ENCODE peak calls at places on chromosome 19, in seven cellular contexts. T, X, M, A, C, E and G are unnamed samples.

GRCh38 chr19:35908977-35909683 is 1.0 kb upstream of the TYROBP start:
- DNase-seq in X (no peak), E (peak), C (peak), T (no peak), M (no peak), A (no peak), G (no peak)

GRCh38 chr19:12939292-12939606 is 840 bp downstream of the CALR start:
- DNase-seq in X (no peak), T (no peak), A (no peak), E (no peak), C (no peak), M (no peak), G (peak)

GRCh38 chr19:39765091-39766076 is 13.3 kb upstream of the LEUTX start:
- DNase-seq in E (peak), M (peak), C (no peak), A (no peak), X (no peak), T (peak), G (no peak)

GRCh38 chr19:48900477-48901452 is 653 bp downstream of the NUCB1 start:
- DNase-seq in M (no peak), E (no peak), C (no peak), A (no peak), X (no peak), T (no peak), G (no peak)

GRCh38 chr19:33519416-33519815 is 2.2 kb downstream of the PEPD start:
- DNase-seq in C (no peak), A (no peak), T (no peak), X (no peak), M (no peak), E (no peak), G (no peak)

GRCh38 chr19:12922959-12923358 is 3.9 kb upstream of the SYCE2 start:
- DNase-seq in T (no peak), C (no peak), X (no peak), E (no peak), M (no peak), A (no peak), G (no peak)

GRCh38 chr19:43450545-43450997 is 14.8 kb downstream of the LYPD3 start:
- DNase-seq in C (no peak), E (no peak), A (no peak), T (no peak), M (no peak), X (no peak), G (no peak)

GRCh38 chr19:39828015-39828633 is 5.8 kb downstream of the DYRK1B start:
- DNase-seq in E (no peak), X (no peak), T (no peak), M (no peak), A (no peak), C (no peak), G (no peak)

GRCh38 chr19:35724560-35724959 is 6.8 kb downstream of the KMT2B start:
- DNase-seq in X (no peak), T (no peak), C (no peak), A (no peak), E (no peak), M (no peak), G (no peak)

GRCh38 chr19:55504981-55505380 is 16.7 kb downstream of the SSC5D start:
- DNase-seq in C (no peak), T (no peak), A (no peak), X (no peak), M (no peak), E (no peak), G (no peak)

GRCh38 chr19:9869008-9869617 is 34.0 kb downstream of the PIN1 start:
- DNase-seq in E (no peak), M (no peak), X (no peak), A (no peak), T (no peak), C (no peak), G (no peak)

GRCh38 chr19:6238643-6239281 is 41.0 kb downstream of the MLLT1 start:
- DNase-seq in C (peak), A (peak), E (peak), M (no peak), X (no peak), T (no peak), G (no peak)

GRCh38 chr19:53849237-53849676 is 18.4 kb upstream of the MYADM start:
- DNase-seq in E (peak), M (no peak), A (no peak), T (no peak), X (no peak), C (no peak), G (no peak)

GRCh38 chr19:38223119-38223523 is 901 bp downstream of the DPF1 start:
- DNase-seq in M (no peak), C (no peak), A (no peak), E (no peak), T (no peak), X (no peak), G (no peak)

GRCh38 chr19:40613669-40614594 is 12.8 kb downstream of the LTBP4 start:
- DNase-seq in M (no peak), X (peak), C (peak), A (peak), E (peak), T (peak), G (peak)

GRCh38 chr19:10836478-10837325 is 690 bp upstream of the TMED1 start:
- DNase-seq in E (peak), C (peak), A (peak), M (no peak), T (peak), X (no peak), G (no peak)

GRCh38 chr19:46297700-46298476 is 1.0 kb downstream of the HIF3A start:
- DNase-seq in T (no peak), A (peak), M (no peak), C (peak), X (no peak), E (peak), G (no peak)

GRCh38 chr19:55649579-55650557 is 1.9 kb downstream of the CCDC106 start:
- DNase-seq in M (no peak), T (no peak), C (no peak), X (no peak), E (no peak), A (no peak), G (no peak)

GRCh38 chr19:10718205-10719196 is 622 bp downstream of the DNM2 start:
- DNase-seq in E (peak), C (peak), M (no peak), A (peak), X (peak), T (no peak), G (peak)

GRCh38 chr19:5789886-5790572 is 934 bp downstream of the DUS3L start:
- DNase-seq in X (no peak), T (no peak), E (no peak), M (no peak), A (no peak), C (no peak), G (no peak)

GRCh38 chr19:39196320-39196719 is 444 bp upstream of the NCCRP1 start:
- DNase-seq in E (no peak), X (no peak), M (no peak), T (no peak), A (no peak), C (no peak), G (no peak)

GRCh38 chr19:47493378-47494210 is 9.6 kb upstream of the KPTN start:
- DNase-seq in M (no peak), C (peak), X (no peak), E (peak), A (no peak), T (no peak), G (no peak)

GRCh38 chr19:48480151-48480475 is 10.9 kb downstream of the CYTH2 start:
- DNase-seq in X (peak), T (no peak), C (peak), E (peak), M (no peak), A (no peak), G (peak)

GRCh38 chr19:28217064-28217463 is 995.9 kb downstream of the UQCRFS1 start:
- DNase-seq in X (no peak), M (peak), T (no peak), C (no peak), A (no peak), E (no peak), G (no peak)

GRCh38 chr19:1000095-1000494 is at the start of gene GRIN3B:
- DNase-seq in X (peak), T (peak), C (peak), E (peak), M (no peak), A (peak), G (peak)

GRCh38 chr19:3061214-3062161 is 807 bp downstream of the TLE5 start:
- DNase-seq in X (peak), T (peak), C (peak), M (no peak), A (peak), E (peak), G (peak)

GRCh38 chr19:58568731-58569130 is 4.4 kb downstream of the MZF1 start:
- DNase-seq in C (peak), E (no peak), T (no peak), M (no peak), X (no peak), A (peak), G (no peak)

GRCh38 chr19:9150650-9151049 is 10.5 kb downstream of the ZNF317 start:
- DNase-seq in E (no peak), X (no peak), T (no peak), A (no peak), C (no peak), M (no peak), G (no peak)

GRCh38 chr19:3810708-3811355 is 24.7 kb upstream of the MATK start:
- DNase-seq in C (no peak), X (no peak), M (no peak), A (no peak), T (no peak), E (no peak), G (no peak)

GRCh38 chr19:17497149-17497798 is 14.2 kb upstream of the PGLS start:
- DNase-seq in A (no peak), M (no peak), X (no peak), C (no peak), T (no peak), E (no peak), G (no peak)

GRCh38 chr19:29385191-29385795 is 140.5 kb upstream of the VSTM2B start:
- DNase-seq in M (no peak), A (peak), C (no peak), T (no peak), E (peak), X (no peak), G (no peak)

GRCh38 chr19:33819875-33820781 is 23.5 kb downstream of the KCTD15 start:
- DNase-seq in E (peak), C (peak), A (peak), M (no peak), X (peak), T (peak), G (peak)

GRCh38 chr19:5038631-5039271 is 69.8 kb downstream of the KDM4B start:
- DNase-seq in A (no peak), X (no peak), M (no peak), C (no peak), T (no peak), E (no peak), G (no peak)

GRCh38 chr19:13606156-13606555 is 99.9 kb upstream of the CACNA1A start:
- DNase-seq in A (no peak), C (no peak), M (no peak), X (no peak), E (no peak), T (no peak), G (no peak)